ENCODE peak calls at places on chromosome 12, in nine cellular contexts. A is psoas muscle, Y is stomach, R is choroid plexus epithelial cell, K is A673, Z is neural progenitor cell, E is suprapubic skin, P is upper lobe of right lung, G is sigmoid colon. I is an unnamed sample.

GRCh38 chr12:3291939-3292338 is 199.1 kb upstream of the PRMT8 start:
- DNase-seq in Y (no peak), K (no peak), E (no peak), G (no peak), R (no peak), P (no peak), A (no peak), Z (no peak), I (no peak)

GRCh38 chr12:129675947-129676346 is 227.9 kb downstream of the TMEM132D start:
- DNase-seq in E (no peak), Z (no peak), A (no peak), K (no peak), Y (no peak), G (no peak), R (no peak), P (no peak), I (no peak)

GRCh38 chr12:120856980-120857379 is 47.2 kb downstream of the SPPL3 start:
- DNase-seq in K (peak), E (no peak), A (no peak), P (no peak), Z (no peak), Y (no peak), G (no peak), R (no peak), I (no peak)

GRCh38 chr12:49874142-49874897 is 29.4 kb downstream of the FAIM2 start:
- DNase-seq in G (no peak), K (no peak), R (no peak), A (no peak), E (peak), Y (no peak), Z (no peak), P (peak), I (no peak)

GRCh38 chr12:83573676-83574075 is 887.0 kb downstream of the TMTC2 start:
- DNase-seq in A (peak), E (no peak), K (no peak), G (no peak), P (no peak), Z (no peak), R (peak), Y (peak), I (no peak)

GRCh38 chr12:82593143-82593542 is 93.6 kb upstream of the TMTC2 start:
- DNase-seq in E (no peak), P (no peak), Z (no peak), R (no peak), Y (no peak), K (no peak), G (no peak), A (no peak), I (peak)

GRCh38 chr12:81167694-81168093 is 89.8 kb downstream of the ACSS3 start:
- DNase-seq in Z (no peak), Y (no peak), P (no peak), R (peak), E (no peak), G (no peak), K (peak), A (no peak), I (no peak)

GRCh38 chr12:39807043-39807442 is 187.4 kb upstream of the ABCD2 start:
- DNase-seq in Z (peak), A (no peak), P (no peak), G (no peak), E (no peak), K (peak), R (peak), Y (no peak), I (peak)

GRCh38 chr12:47975816-47976215 is 12.4 kb downstream of the TMEM106C start:
- DNase-seq in E (no peak), Y (no peak), R (no peak), Z (no peak), G (no peak), A (no peak), P (no peak), K (no peak), I (no peak)

GRCh38 chr12:30795660-30796507 is 41.1 kb upstream of the CAPRIN2 start:
- DNase-seq in P (peak), E (peak), K (peak), G (peak), Z (peak), A (peak), R (peak), Y (peak), I (peak)

GRCh38 chr12:71662861-71663560 is 637 bp downstream of the ZFC3H1 start:
- DNase-seq in E (peak), Z (peak), R (peak), A (peak), K (peak), G (peak), Y (peak), P (peak), I (peak)

GRCh38 chr12:46266869-46267617 is 1.8 kb downstream of the SLC38A1 start:
- DNase-seq in G (peak), A (peak), Y (peak), P (peak), E (peak), Z (peak), R (peak), K (peak), I (peak)

GRCh38 chr12:79871621-79872020 is 63.3 kb downstream of the PPP1R12A start:
- DNase-seq in P (no peak), K (no peak), Y (no peak), E (no peak), R (no peak), A (no peak), Z (no peak), G (no peak), I (no peak)

GRCh38 chr12:48779869-48780268 is 9.0 kb downstream of the ADCY6 start:
- DNase-seq in P (no peak), E (no peak), K (peak), Z (no peak), Y (no peak), A (no peak), R (peak), G (no peak), I (no peak)

GRCh38 chr12:9255837-9256236 is 47.6 kb upstream of the PZP start:
- DNase-seq in R (no peak), G (no peak), K (no peak), A (no peak), P (no peak), E (no peak), Z (no peak), Y (no peak), I (no peak)

GRCh38 chr12:119989619-119990381 is 764 bp downstream of the BICDL1 start:
- DNase-seq in A (peak), Y (peak), P (peak), G (peak), K (peak), Z (peak), R (peak), E (peak), I (peak)

GRCh38 chr12:99552022-99552421 is 95.5 kb upstream of the GARIN6 start:
- DNase-seq in R (no peak), Y (no peak), P (no peak), A (no peak), G (no peak), Z (no peak), E (no peak), K (no peak), I (no peak)

GRCh38 chr12:105227879-105228278 is 8.1 kb downstream of the APPL2 start:
- DNase-seq in Y (no peak), R (no peak), E (no peak), P (no peak), K (no peak), G (no peak), Z (no peak), A (no peak), I (no peak)

GRCh38 chr12:105225505-105225904 is 10.5 kb downstream of the APPL2 start:
- DNase-seq in R (no peak), E (no peak), Z (no peak), P (no peak), A (no peak), K (no peak), G (no peak), Y (no peak), I (no peak)

GRCh38 chr12:105224399-105224798 is 11.6 kb downstream of the APPL2 start:
- DNase-seq in R (no peak), Z (no peak), K (no peak), G (no peak), A (no peak), Y (no peak), P (no peak), E (no peak), I (no peak)

GRCh38 chr12:105228494-105228893 is 7.5 kb downstream of the APPL2 start:
- DNase-seq in Y (no peak), R (peak), Z (no peak), A (no peak), G (no peak), K (no peak), E (no peak), P (no peak), I (no peak)

DNA sequence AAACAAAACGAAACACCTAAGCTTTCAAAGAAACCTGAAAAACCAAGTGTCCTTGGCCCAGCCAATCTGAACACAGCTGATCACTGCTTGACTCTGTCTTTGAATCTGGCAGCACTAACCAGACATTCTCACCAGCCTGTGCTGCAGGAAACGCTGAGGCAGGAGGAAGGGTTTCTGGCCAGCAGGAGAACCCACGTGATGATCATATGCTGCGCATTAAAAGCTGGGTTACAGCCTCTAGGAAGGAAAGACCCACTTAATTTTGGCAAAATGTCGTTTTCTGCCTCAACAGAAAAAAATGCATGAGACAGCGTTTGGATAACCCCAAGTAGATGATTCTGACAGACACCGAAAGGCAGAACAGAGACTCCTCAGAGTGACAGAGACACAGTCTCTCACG is 9.8 kb downstream of the APPL2 start:
- DNase-seq in Y (peak), P (peak), R (peak), Z (no peak), K (peak), A (peak), E (peak), G (peak), I (no peak)
- H3K4me3 ChIP-seq in Y (no peak), P (no peak), R (peak), Z (no peak), K (no peak), A (peak), E (no peak), G (no peak), I (no peak)

GRCh38 chr12:124740691-124741137 is 123.0 kb downstream of the SCARB1 start:
- DNase-seq in E (no peak), R (peak), K (no peak), Z (no peak), Y (peak), A (peak), P (no peak), G (peak), I (peak)
- TF ChIP-seq CTCF in E (no peak), R (peak), K (no peak), Z (no peak), Y (no peak), A (peak), P (no peak), G (no peak), I (no peak)

GRCh38 chr12:96719671-96720362 is 187.2 kb upstream of the NEDD1 start:
- DNase-seq in R (peak), Z (no peak), Y (no peak), G (no peak), P (no peak), K (no peak), A (no peak), E (no peak), I (peak)
- H3K4me3 ChIP-seq in R (peak), Z (no peak), Y (peak), G (peak), P (peak), K (no peak), A (peak), E (peak), I (peak)

GRCh38 chr12:1660304-1661187 is 30.3 kb upstream of the ADIPOR2 start:
- DNase-seq in P (peak), R (peak), G (peak), K (no peak), Y (peak), A (peak), Z (no peak), E (peak), I (peak)
- TF ChIP-seq CTCF in P (no peak), R (no peak), G (no peak), K (no peak), Y (no peak), A (no peak), Z (no peak), E (no peak), I (no peak)

DNA sequence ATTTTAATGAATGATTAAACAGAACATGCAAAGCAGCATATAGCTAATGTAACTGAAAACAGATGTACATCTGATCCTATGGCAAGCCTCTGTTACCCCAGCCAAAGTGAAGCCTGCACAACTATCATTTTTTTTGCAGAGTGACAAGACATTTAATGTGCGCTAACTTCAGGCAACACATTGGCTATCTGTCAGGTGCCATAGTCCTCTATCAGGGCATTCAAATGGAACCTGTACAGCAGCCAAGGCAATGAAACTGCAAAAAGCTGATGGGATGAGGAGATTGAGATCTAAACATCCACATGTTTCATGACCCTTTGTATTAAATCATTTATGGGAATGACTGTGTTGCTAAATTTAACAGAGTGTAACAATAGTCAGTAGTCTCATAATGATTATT is 1088.5 kb upstream of the TMEM132C start:
- DNase-seq in P (no peak), R (no peak), K (no peak), G (no peak), A (no peak), E (no peak), Z (no peak), Y (no peak), I (no peak)
- H3K4me3 ChIP-seq in P (no peak), R (no peak), K (no peak), G (no peak), A (no peak), E (no peak), Z (no peak), Y (no peak), I (no peak)

GRCh38 chr12:2009623-2010022 is 5.4 kb upstream of the DCP1B start:
- DNase-seq in K (no peak), R (peak), Z (no peak), G (no peak), P (no peak), A (no peak), Y (no peak), E (no peak), I (no peak)
- TF ChIP-seq CTCF in K (peak), R (peak), Z (peak), G (no peak), P (no peak), A (no peak), Y (no peak), E (no peak), I (no peak)